ENCODE peak calls at places on chromosome 4, in four cellular contexts. One of them, this sample, is unnamed.

GRCh38 chr4:67006791-67007190 is 538.5 kb downstream of the CENPC start:
- DNase-seq in suprapubic skin: no peak
- DNase-seq in effector CD8-positive, alpha-beta T cell: no peak
- DNase-seq in SK-MEL-5: peak; percentile 17
- DNase-seq in this sample: peak; percentile 54

GRCh38 chr4:150379454-150379853 is 202.5 kb upstream of the MAB21L2 start:
- DNase-seq in suprapubic skin: no peak
- DNase-seq in effector CD8-positive, alpha-beta T cell: no peak
- DNase-seq in SK-MEL-5: no peak
- DNase-seq in this sample: no peak

GRCh38 chr4:140851032-140851636 is 94.9 kb upstream of the TBC1D9 start:
- DNase-seq in suprapubic skin: no peak
- DNase-seq in effector CD8-positive, alpha-beta T cell: no peak
- DNase-seq in SK-MEL-5: peak; percentile 70
- DNase-seq in this sample: peak; percentile 51

GRCh38 chr4:118282692-118283091 is 70.1 kb downstream of the PRSS12 start:
- DNase-seq in suprapubic skin: no peak
- DNase-seq in effector CD8-positive, alpha-beta T cell: no peak
- DNase-seq in SK-MEL-5: peak; percentile 36
- DNase-seq in this sample: no peak

GRCh38 chr4:3202836-3203820 is 45.8 kb upstream of the MSANTD1 start:
- DNase-seq in suprapubic skin: peak; percentile 46
- DNase-seq in effector CD8-positive, alpha-beta T cell: no peak
- DNase-seq in SK-MEL-5: no peak
- DNase-seq in this sample: no peak

GRCh38 chr4:181874582-181874981 is 368.6 kb upstream of the TENM3 start:
- DNase-seq in suprapubic skin: no peak
- DNase-seq in effector CD8-positive, alpha-beta T cell: no peak
- DNase-seq in SK-MEL-5: no peak
- DNase-seq in this sample: no peak

GRCh38 chr4:83107636-83108035 is 6.9 kb downstream of the PLAC8 start:
- DNase-seq in suprapubic skin: no peak
- DNase-seq in effector CD8-positive, alpha-beta T cell: peak; percentile 18
- DNase-seq in SK-MEL-5: no peak
- DNase-seq in this sample: no peak

GRCh38 chr4:75916091-75916661 is 13.9 kb upstream of the PPEF2 start:
- DNase-seq in suprapubic skin: no peak
- DNase-seq in effector CD8-positive, alpha-beta T cell: no peak
- DNase-seq in SK-MEL-5: peak; percentile 42
- DNase-seq in this sample: peak; percentile 9

GRCh38 chr4:169506903-169507302 is 105.5 kb downstream of the NEK1 start:
- DNase-seq in suprapubic skin: no peak
- DNase-seq in effector CD8-positive, alpha-beta T cell: no peak
- DNase-seq in SK-MEL-5: no peak
- DNase-seq in this sample: no peak

GRCh38 chr4:114563536-114564315 is 34.9 kb upstream of the UGT8 start:
- DNase-seq in suprapubic skin: no peak
- DNase-seq in effector CD8-positive, alpha-beta T cell: no peak
- DNase-seq in SK-MEL-5: no peak
- DNase-seq in this sample: no peak

This sample was measured in foreskin melanocyte.